ENCODE peak calls at places on chromosome 21, in four cellular contexts. S, A, Y and Q are unnamed samples. For H3K4me1, the result is how much of the 10 kb centered on the place peaks cover.

GRCh38 chr21:28892550-28893111 is 100.0 kb downstream of the LTN1 start:
- DNase-seq in S (no peak), A (no peak), Y (no peak), Q (no peak)

GRCh38 chr21:43985690-43986251 is 26.3 kb upstream of the TRAPPC10 start:
- DNase-seq in S (no peak), A (no peak), Y (peak), Q (no peak)

GRCh38 chr21:38567577-38568360 is 69.5 kb upstream of the ERG start:
- DNase-seq in S (no peak), A (no peak), Y (peak), Q (no peak)

GRCh38 chr21:35528109-35529042 is 479.3 kb upstream of the RUNX1 start:
- DNase-seq in S (no peak), A (no peak), Y (no peak), Q (no peak)

GRCh38 chr21:38914531-38915385 is 109.0 kb downstream of the ETS2 start:
- DNase-seq in S (no peak), A (no peak), Y (peak), Q (no peak)

GRCh38 chr21:29105218-29105617 is 25.2 kb upstream of the MAP3K7CL start:
- DNase-seq in S (no peak), A (no peak), Y (no peak), Q (no peak)

GRCh38 chr21:35556536-35556935 is 503.8 kb downstream of the SETD4 start:
- DNase-seq in S (no peak), A (no peak), Y (no peak), Q (no peak)

GRCh38 chr21:15064576-15065380 is at the start of gene NRIP1:
- DNase-seq in S (peak), A (peak), Y (peak), Q (no peak)

GRCh38 chr21:16419188-16419874 is 689.5 kb downstream of the USP25 start:
- DNase-seq in S (peak), A (peak), Y (peak), Q (no peak)

GRCh38 chr21:45432575-45433255 is 27.8 kb downstream of the COL18A1 start:
- DNase-seq in S (no peak), A (no peak), Y (no peak), Q (no peak)
- H3K4me1 ChIP-seq in S (under half), A (half or more), Y (under half), Q (half or more)

DNA sequence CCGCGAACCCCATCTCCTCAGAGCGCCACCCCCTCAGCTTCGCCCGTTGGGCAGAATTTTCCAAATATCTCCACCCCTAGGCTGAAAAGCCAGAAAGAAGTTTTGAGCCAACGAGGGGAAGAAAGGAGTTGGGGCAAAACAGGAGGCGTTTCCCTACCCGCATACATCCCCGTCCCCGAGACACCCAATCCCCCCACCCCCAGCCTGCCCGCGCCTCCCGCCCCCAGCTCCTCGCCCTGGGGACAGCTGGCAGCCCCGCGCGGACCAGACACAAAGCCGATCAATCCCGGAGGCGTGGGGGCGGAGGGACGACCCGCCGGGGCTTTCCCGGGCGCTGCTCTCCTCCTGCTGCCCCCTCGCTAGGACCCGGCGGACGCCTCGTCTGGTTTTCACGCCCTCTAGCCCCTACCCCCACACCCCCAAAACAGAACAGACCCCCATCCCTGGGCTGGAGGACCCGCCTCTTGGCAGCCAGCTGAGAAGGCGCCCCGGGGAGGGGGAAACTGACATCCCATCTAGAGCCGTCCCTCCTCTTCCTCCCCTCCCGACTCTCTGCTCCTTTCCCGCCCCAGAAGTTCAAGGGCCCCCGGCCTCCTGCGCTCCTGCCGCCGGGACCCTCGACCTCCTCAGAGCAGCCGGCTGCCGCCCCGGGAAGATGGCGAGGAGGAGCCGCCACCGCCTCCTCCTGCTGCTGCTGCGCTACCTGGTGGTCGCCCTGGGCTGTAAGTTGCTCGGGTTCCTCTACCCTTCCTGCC is at the start of gene JAM2:
- DNase-seq in S (peak), A (peak), Y (peak), Q (peak)
- TF ChIP-seq POLR2AphosphoS5 in S (no peak), A (no peak), Y (peak), Q (no peak)

DNA sequence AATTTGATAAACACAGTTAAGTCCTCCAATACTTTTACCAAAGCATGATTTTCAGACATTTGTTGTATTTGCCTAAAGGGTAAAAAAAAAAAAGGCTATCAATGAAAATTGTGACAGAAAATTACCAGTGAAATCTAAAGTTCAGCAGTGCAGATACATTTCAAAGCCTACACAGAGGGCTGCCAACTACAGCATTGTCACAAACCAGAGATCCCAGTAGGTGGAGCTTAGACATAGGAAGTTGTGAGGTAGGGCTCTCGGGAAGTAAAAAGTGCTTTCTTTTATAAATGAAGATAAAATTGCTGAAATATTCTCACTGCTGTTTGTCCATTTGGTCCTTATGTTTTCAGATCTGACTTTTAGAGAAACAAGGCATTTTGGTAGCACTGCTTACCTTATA is 123.0 kb downstream of the DYRK1A start:
- DNase-seq in S (no peak), A (no peak), Y (peak), Q (no peak)
- H3K4me1 ChIP-seq in S (under half), A (under half), Y (under half), Q (under half)

DNA sequence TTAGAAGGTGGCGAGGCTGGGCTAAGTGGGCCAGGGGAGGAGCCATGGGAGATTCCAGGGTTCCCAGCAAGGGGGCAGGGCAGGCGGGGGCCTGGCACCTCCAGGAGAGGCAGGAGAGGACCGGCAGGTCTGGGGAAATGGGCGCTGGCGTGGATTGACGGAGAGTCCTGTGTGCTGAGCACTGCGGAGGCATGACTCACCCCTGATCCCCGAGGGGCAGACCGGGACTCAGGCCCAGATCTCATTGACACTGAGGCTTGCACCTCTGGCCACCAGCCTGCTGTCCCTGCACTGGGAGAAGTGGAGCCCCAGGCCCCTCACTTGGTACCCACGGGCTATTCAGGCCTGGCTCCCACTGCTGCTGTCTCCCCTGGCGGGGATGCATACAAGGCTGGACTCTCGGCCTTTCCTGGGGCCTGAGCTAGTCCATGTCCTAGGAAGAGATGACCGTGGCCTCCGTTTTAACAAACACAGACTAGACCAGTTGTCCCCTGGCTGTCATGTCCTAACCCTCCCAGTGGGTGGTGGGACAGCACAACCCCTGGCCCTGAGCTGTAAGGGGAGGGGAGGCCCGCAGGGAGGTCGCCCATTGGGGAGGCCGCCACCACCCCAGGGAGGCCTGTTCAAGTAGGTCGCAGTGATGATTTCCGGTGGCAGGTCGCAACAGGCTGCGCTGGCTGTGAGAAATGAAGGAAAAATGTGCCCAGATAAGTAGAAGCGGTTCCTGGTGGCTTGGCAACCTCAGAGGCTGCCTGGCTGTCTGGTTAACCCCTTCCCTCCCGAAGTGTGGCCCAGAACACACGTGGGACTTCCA is 39.7 kb downstream of the RIPK4 start:
- DNase-seq in S (peak), A (peak), Y (no peak), Q (no peak)
- TF ChIP-seq POLR2AphosphoS5 in S (peak), A (peak), Y (no peak), Q (peak)

DNA sequence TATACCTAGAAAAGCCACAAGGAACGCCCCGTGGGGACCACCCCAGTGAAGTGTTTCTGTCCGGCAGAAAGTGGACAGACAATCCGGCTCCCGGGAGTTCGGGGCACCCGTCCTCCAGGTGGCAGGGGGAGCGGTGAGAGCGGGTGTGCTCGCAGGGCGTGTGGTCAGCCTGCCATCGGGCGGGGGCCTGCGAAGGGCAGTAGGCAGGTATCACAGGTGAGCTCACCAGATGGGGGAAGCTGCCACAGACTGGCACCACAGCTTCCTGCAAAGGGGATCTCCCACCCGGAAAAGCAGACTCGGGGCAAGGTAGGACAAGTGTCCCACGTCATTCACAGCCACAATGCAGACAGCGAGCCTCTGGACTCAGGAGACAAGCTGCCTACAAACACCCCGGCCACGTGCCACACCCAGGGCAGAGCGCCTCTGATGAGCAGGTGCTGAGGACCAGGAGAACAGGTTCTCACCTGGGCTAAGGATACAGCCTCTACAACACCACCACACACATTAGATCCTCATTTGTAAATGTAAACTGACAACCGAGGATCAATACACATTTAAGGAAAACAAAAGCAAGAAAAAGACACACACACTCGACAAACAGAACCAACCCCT is 36.4 kb downstream of the VPS26C start:
- DNase-seq in S (no peak), A (no peak), Y (no peak), Q (peak)
- H3K4me1 ChIP-seq in S (under half), A (under half), Y (under half), Q (under half)

GRCh38 chr21:32383812-32384211 is 9.0 kb downstream of the URB1 start:
- DNase-seq in S (no peak), A (no peak), Y (no peak), Q (no peak)

GRCh38 chr21:32387151-32387550 is 5.7 kb downstream of the URB1 start:
- DNase-seq in S (no peak), A (no peak), Y (no peak), Q (no peak)

GRCh38 chr21:32388306-32388705 is 4.5 kb downstream of the URB1 start:
- DNase-seq in S (no peak), A (no peak), Y (no peak), Q (no peak)

GRCh38 chr21:32389337-32390015 is 3.3 kb downstream of the URB1 start:
- DNase-seq in S (no peak), A (no peak), Y (no peak), Q (no peak)

DNA sequence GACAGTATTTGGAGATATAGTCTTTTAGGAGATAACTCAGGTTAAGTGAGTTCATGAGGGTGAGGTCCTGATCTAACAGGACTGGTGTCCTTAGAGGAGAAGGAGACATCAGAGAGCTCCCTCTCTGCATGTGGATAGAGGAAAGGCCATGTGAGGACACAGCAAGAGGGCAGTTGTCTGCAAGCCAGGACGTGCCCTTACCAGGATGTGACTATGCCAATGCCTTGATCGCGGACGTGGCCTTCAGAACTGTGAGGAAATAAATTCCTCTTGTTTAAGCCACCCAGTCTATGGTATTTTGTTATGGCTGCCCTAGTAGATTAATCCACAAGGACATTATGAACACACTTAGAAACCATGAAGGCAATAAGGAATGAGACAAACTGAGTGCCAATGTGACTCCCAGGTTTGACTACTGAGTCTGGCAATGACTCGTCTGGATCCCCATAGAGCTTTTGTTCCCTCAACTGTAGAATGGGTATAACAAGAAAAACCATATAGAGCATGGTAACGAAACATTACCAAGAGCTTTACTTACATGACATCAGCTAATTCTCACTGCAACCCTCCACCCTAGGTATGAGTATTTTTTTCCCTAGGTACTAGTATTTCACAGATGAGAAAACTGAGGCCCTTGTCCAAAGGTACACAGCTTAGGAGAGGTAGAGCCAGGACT is 6.5 kb downstream of the URB1 start:
- DNase-seq in S (peak), A (no peak), Y (no peak), Q (no peak)
- TF ChIP-seq POLR2AphosphoS5 in S (no peak), A (no peak), Y (no peak), Q (no peak)

GRCh38 chr21:41499920-41500319 is 8.0 kb downstream of the TMPRSS2 start:
- DNase-seq in S (no peak), A (no peak), Y (no peak), Q (no peak)

GRCh38 chr21:41497836-41498235 is 10.1 kb downstream of the TMPRSS2 start:
- DNase-seq in S (no peak), A (no peak), Y (no peak), Q (no peak)

GRCh38 chr21:41494242-41494641 is 13.7 kb downstream of the TMPRSS2 start:
- DNase-seq in S (no peak), A (no peak), Y (no peak), Q (no peak)

GRCh38 chr21:41500354-41500753 is 7.6 kb downstream of the TMPRSS2 start:
- DNase-seq in S (no peak), A (no peak), Y (no peak), Q (no peak)

GRCh38 chr21:41497008-41497407 is 10.9 kb downstream of the TMPRSS2 start:
- DNase-seq in S (no peak), A (no peak), Y (no peak), Q (no peak)
- H3K4me1 ChIP-seq in S (under half), A (under half), Y (under half), Q (under half)

GRCh38 chr21:42744520-42745445 is 91.4 kb downstream of the PDE9A start:
- DNase-seq in S (no peak), A (no peak), Y (no peak), Q (no peak)

GRCh38 chr21:42746593-42747266 is 93.3 kb downstream of the PDE9A start:
- DNase-seq in S (no peak), A (no peak), Y (no peak), Q (no peak)

GRCh38 chr21:42747267-42747701 is 93.9 kb downstream of the PDE9A start:
- DNase-seq in S (no peak), A (no peak), Y (no peak), Q (no peak)

GRCh38 chr21:42746240-42746592 is 92.8 kb downstream of the PDE9A start:
- DNase-seq in S (no peak), A (no peak), Y (no peak), Q (no peak)

DNA sequence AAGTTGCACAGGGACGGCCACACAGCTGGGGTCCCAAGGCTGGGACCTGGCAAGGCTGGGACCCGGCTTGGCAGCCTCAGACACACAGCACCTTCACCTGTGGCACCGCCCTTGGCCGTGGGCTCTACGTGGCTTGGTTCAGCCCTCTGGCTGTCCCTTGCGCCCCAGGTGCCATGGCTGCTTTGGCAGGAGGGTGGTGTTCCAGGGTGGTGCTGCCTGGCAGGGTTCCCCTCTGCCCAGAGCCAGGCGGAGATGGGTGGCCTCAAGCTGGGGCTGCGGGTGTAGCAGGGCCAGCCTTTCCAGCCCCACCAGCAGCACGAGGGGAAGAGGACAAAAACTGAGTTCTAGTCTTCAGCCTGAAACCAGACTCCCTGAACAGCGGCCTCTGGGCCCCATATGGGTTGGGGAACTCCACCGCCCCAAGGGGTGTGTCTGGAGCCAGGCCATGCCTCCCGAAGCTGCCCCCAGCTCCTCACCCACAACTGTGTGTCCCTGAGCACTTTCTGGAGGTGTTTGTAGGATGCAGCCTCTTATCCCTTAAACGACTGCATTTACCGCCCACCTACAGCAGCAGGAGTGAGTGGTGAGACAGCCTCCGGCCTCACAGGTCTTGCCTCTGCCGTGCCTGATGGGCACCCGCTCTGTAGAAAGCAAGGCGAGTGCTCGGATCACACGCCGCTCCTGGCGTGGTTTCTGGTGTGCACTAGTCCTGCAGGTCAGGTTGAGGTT is 92.3 kb downstream of the PDE9A start:
- DNase-seq in S (no peak), A (no peak), Y (no peak), Q (no peak)
- TF ChIP-seq POLR2AphosphoS5 in S (no peak), A (no peak), Y (no peak), Q (no peak)